ENCODE peak calls at places on chromosomes 2 and 18, in seven cellular contexts. Z is foreskin melanocyte, X is sciatic nerve, F is HCT116, U is activated gamma-delta T cell treated with Interleukin-2 at 50 U/mL for 16 hours, R is bronchial epithelial cell, A is HAP-1. J is an unnamed sample.

GRCh38 chr18:9762561-9762960 is 54.5 kb downstream of the RAB31 start:
- DNase-seq in Z (no peak), X (no peak), F (no peak), U (no peak), R (no peak), A (no peak), J (no peak)

GRCh38 chr18:63627819-63628218 is 16.2 kb downstream of the SERPINB4 start:
- DNase-seq in Z (no peak), X (no peak), F (no peak), U (no peak), R (no peak), A (no peak), J (no peak)

GRCh38 chr2:189254268-189254883 is 74.8 kb upstream of the COL5A2 start:
- DNase-seq in Z (no peak), X (peak; percentile 72), F (no peak), U (no peak), R (peak; percentile 94), A (no peak), J (no peak)

GRCh38 chr18:70289351-70290330 is 796 bp downstream of the SOCS6 start:
- DNase-seq in Z (peak; percentile 53), X (no peak), F (no peak), U (no peak), R (no peak), A (peak; percentile 43), J (peak; percentile 21)

GRCh38 chr2:112995346-112995920 is 9.8 kb upstream of the IL36A start:
- DNase-seq in Z (no peak), X (no peak), F (no peak), U (no peak), R (no peak), A (no peak), J (no peak)

GRCh38 chr2:225841314-225841713 is 441.8 kb downstream of the NYAP2 start:
- DNase-seq in Z (no peak), X (no peak), F (no peak), U (no peak), R (no peak), A (no peak), J (no peak)

GRCh38 chr2:193476171-193476800 is 1281.6 kb upstream of the TMEFF2 start:
- DNase-seq in Z (no peak), X (no peak), F (no peak), U (no peak), R (peak; percentile 14), A (no peak), J (no peak)

GRCh38 chr2:197893403-197894177 is 89.2 kb downstream of the PLCL1 start:
- DNase-seq in Z (no peak), X (no peak), F (no peak), U (no peak), R (no peak), A (no peak), J (no peak)

GRCh38 chr2:84424152-84424551 is 34.9 kb downstream of the SUCLG1 start:
- DNase-seq in Z (no peak), X (no peak), F (no peak), U (no peak), R (peak; percentile 19), A (no peak), J (no peak)

GRCh38 chr18:26655614-26656400 is 107.5 kb upstream of the KCTD1 start:
- DNase-seq in Z (peak; percentile 26), X (peak; percentile 70), F (no peak), U (no peak), R (peak; percentile 38), A (peak; percentile 64), J (peak; percentile 56)

GRCh38 chr2:202831241-202831997 is 40.1 kb downstream of the ICA1L start:
- DNase-seq in Z (peak; percentile 38), X (no peak), F (peak; percentile 61), U (peak; percentile 37), R (peak; percentile 66), A (peak; percentile 77), J (no peak)

GRCh38 chr2:120759543-120760331 is 24.1 kb downstream of the GLI2 start:
- DNase-seq in Z (no peak), X (peak; percentile 51), F (no peak), U (no peak), R (no peak), A (no peak), J (peak; percentile 37)

GRCh38 chr18:54696616-54697293 is 105.7 kb downstream of the DYNAP start:
- DNase-seq in Z (no peak), X (no peak), F (no peak), U (no peak), R (no peak), A (no peak), J (no peak)

GRCh38 chr2:170812716-170813585 is 3.7 kb upstream of the GAD1 start:
- DNase-seq in Z (peak; percentile 62), X (no peak), F (peak; percentile 80), U (no peak), R (peak; percentile 75), A (peak; percentile 79), J (no peak)

GRCh38 chr18:44039826-44040225 is 640.9 kb upstream of the SETBP1 start:
- DNase-seq in Z (no peak), X (no peak), F (no peak), U (no peak), R (peak; percentile 3), A (no peak), J (no peak)

GRCh38 chr2:177830881-177831386 is 241.6 kb downstream of the PDE11A start:
- DNase-seq in Z (no peak), X (no peak), F (no peak), U (no peak), R (no peak), A (no peak), J (no peak)

GRCh38 chr18:64747803-64748202 is 598.9 kb upstream of the LINC00305 start:
- DNase-seq in Z (no peak), X (no peak), F (no peak), U (no peak), R (no peak), A (no peak), J (no peak)

GRCh38 chr2:129730979-129731378 is 248.5 kb upstream of the RAB6C start:
- DNase-seq in Z (no peak), X (no peak), F (no peak), U (no peak), R (no peak), A (no peak), J (no peak)

GRCh38 chr18:48330016-48330991 is 78.9 kb downstream of the ZBTB7C start:
- DNase-seq in Z (peak; percentile 19), X (no peak), F (peak; percentile 47), U (no peak), R (peak; percentile 97), A (no peak), J (no peak)

GRCh38 chr18:23856466-23857175 is 157.9 kb upstream of the TTC39C start:
- DNase-seq in Z (no peak), X (no peak), F (peak; percentile 32), U (no peak), R (no peak), A (no peak), J (no peak)

GRCh38 chr18:9097349-9097748 is 5.2 kb upstream of the NDUFV2 start:
- DNase-seq in Z (no peak), X (no peak), F (no peak), U (no peak), R (peak; percentile 86), A (no peak), J (no peak)

GRCh38 chr18:33923980-33924379 is 300.7 kb downstream of the NOL4 start:
- DNase-seq in Z (no peak), X (no peak), F (no peak), U (no peak), R (no peak), A (no peak), J (no peak)

GRCh38 chr2:84223191-84223590 is 235.9 kb downstream of the SUCLG1 start:
- DNase-seq in Z (peak; percentile 87), X (no peak), F (no peak), U (no peak), R (peak; percentile 15), A (no peak), J (no peak)

GRCh38 chr18:22817844-22818243 is 115.3 kb upstream of the RBBP8 start:
- DNase-seq in Z (no peak), X (no peak), F (no peak), U (no peak), R (peak; percentile 63), A (no peak), J (no peak)

GRCh38 chr2:65026154-65026553 is 30.1 kb upstream of the CEP68 start:
- DNase-seq in Z (no peak), X (no peak), F (no peak), U (no peak), R (no peak), A (no peak), J (no peak)

GRCh38 chr2:3277050-3277747 is 100.4 kb downstream of the EIPR1 start:
- DNase-seq in Z (no peak), X (peak; percentile 45), F (no peak), U (no peak), R (no peak), A (no peak), J (no peak)

GRCh38 chr18:76149284-76149683 is 345.8 kb downstream of the ZNF516 start:
- DNase-seq in Z (no peak), X (no peak), F (no peak), U (no peak), R (no peak), A (no peak), J (no peak)

GRCh38 chr2:200376422-200377142 is 70.1 kb downstream of the SPATS2L start:
- DNase-seq in Z (no peak), X (no peak), F (peak; percentile 15), U (peak; percentile 16), R (no peak), A (no peak), J (no peak)

GRCh38 chr2:119350311-119350998 is 16.2 kb downstream of the C2orf76 start:
- DNase-seq in Z (no peak), X (no peak), F (no peak), U (no peak), R (peak; percentile 24), A (no peak), J (no peak)

GRCh38 chr2:38092196-38092902 is 16.4 kb upstream of the CYP1B1 start:
- DNase-seq in Z (no peak), X (peak; percentile 78), F (no peak), U (no peak), R (no peak), A (no peak), J (no peak)

GRCh38 chr2:83686863-83687262 is 772.2 kb downstream of the SUCLG1 start:
- DNase-seq in Z (no peak), X (no peak), F (no peak), U (no peak), R (peak; percentile 57), A (no peak), J (no peak)

GRCh38 chr2:234996467-234997270 is 44.9 kb downstream of the SH3BP4 start:
- DNase-seq in Z (no peak), X (no peak), F (no peak), U (no peak), R (no peak), A (peak; percentile 46), J (no peak)